ENCODE peak calls at places on chromosomes 5 and 9, in seven cellular contexts. U is mucosa of descending colon; X is naive thymus-derived CD8-positive, alpha-beta T cell; R is stimulated activated CD8-positive, alpha-beta memory T cell treated with anti-CD3 and anti-CD28 coated beads, Interleukin-15, amount 100 ng/mL, for 1 hour; F is HL-60; Q is heart left ventricle; N is NCI-H774. P is an unnamed sample.

GRCh38 chr9:69955536-69956355 is 87.9 kb upstream of the MAMDC2 start:
- DNase-seq in U (no peak), X (no peak), R (no peak), F (no peak), Q (no peak), N (no peak), P (no peak)

GRCh38 chr5:178120661-178121357 is 7.5 kb downstream of the N4BP3 start:
- DNase-seq in U (peak), X (peak), R (peak), F (peak), Q (peak), N (peak), P (peak)

GRCh38 chr5:55919625-55920024 is 68.5 kb downstream of the IL31RA start:
- DNase-seq in U (no peak), X (no peak), R (no peak), F (no peak), Q (no peak), N (no peak), P (no peak)

GRCh38 chr9:96150324-96151023 is 151.5 kb downstream of the HSD17B3 start:
- DNase-seq in U (no peak), X (peak), R (peak), F (peak), Q (no peak), N (no peak), P (no peak)

GRCh38 chr9:98833090-98833956 is 25.9 kb downstream of the GALNT12 start:
- DNase-seq in U (no peak), X (no peak), R (no peak), F (no peak), Q (peak), N (no peak), P (no peak)

GRCh38 chr5:129063483-129064136 is 30.9 kb upstream of the ISOC1 start:
- DNase-seq in U (no peak), X (no peak), R (no peak), F (no peak), Q (no peak), N (no peak), P (no peak)

GRCh38 chr5:165457854-165458481 is 1952.5 kb downstream of the MAT2B start:
- DNase-seq in U (no peak), X (no peak), R (no peak), F (peak), Q (no peak), N (no peak), P (no peak)

GRCh38 chr9:14941487-14941886 is 31.3 kb upstream of the FREM1 start:
- DNase-seq in U (no peak), X (no peak), R (no peak), F (no peak), Q (no peak), N (no peak), P (no peak)

GRCh38 chr5:108459661-108460170 is 77.8 kb upstream of the FBXL17 start:
- DNase-seq in U (no peak), X (no peak), R (no peak), F (no peak), Q (no peak), N (no peak), P (no peak)

P was measured in DMS153.